ENCODE peak calls at places on chromosomes 6 and 20, in nine cellular contexts. P is ovary, F is cardiac muscle cell, O is IMR-90, C is brain microvascular endothelial cell, N is hepatocyte, G is psoas muscle, S is ascending aorta, B is BE2C. U is an unnamed sample. For H3K27me3 and H3K36me3, the result is how much of the 10 kb centered on the place peaks cover.

GRCh38 chr6:138297761-138298298 is 79.5 kb upstream of the PBOV1 start:
- DNase-seq in C (no peak), F (peak), N (no peak), S (no peak), O (no peak), B (no peak), G (no peak), P (no peak), U (no peak)

GRCh38 chr20:12409501-12409900 is 491.8 kb downstream of the BTBD3 start:
- DNase-seq in P (no peak), N (no peak), S (no peak), B (no peak), C (no peak), G (no peak), O (no peak), F (no peak), U (peak)

GRCh38 chr6:22917344-22917743 is 348.0 kb downstream of the HDGFL1 start:
- DNase-seq in F (no peak), P (no peak), N (no peak), O (peak), C (no peak), S (no peak), G (no peak), B (no peak), U (no peak)

GRCh38 chr20:62183426-62184142 is 756 bp downstream of the MTG2 start:
- DNase-seq in C (no peak), G (peak), O (no peak), N (no peak), B (no peak), P (no peak), F (peak), S (no peak), U (no peak)

GRCh38 chr6:4762294-4762693 is 13.9 kb upstream of the CDYL start:
- DNase-seq in S (no peak), G (no peak), F (no peak), O (no peak), P (no peak), B (no peak), N (no peak), C (no peak), U (no peak)

GRCh38 chr20:52379723-52380336 is 188.3 kb upstream of the ZFP64 start:
- DNase-seq in S (no peak), N (peak), F (peak), P (no peak), G (peak), O (peak), C (peak), B (peak), U (no peak)

GRCh38 chr6:70864404-70864803 is 92.5 kb downstream of the B3GAT2 start:
- DNase-seq in F (no peak), O (no peak), S (no peak), N (no peak), G (no peak), P (no peak), C (no peak), B (no peak), U (no peak)

GRCh38 chr6:93678841-93679454 is 259.6 kb upstream of the EPHA7 start:
- DNase-seq in P (no peak), F (peak), G (no peak), N (no peak), C (no peak), B (no peak), O (no peak), S (no peak), U (no peak)

GRCh38 chr20:7420345-7420744 is 519.9 kb downstream of the HAO1 start:
- DNase-seq in P (no peak), O (no peak), N (no peak), C (no peak), S (no peak), F (no peak), B (no peak), G (no peak), U (no peak)

GRCh38 chr20:57053798-57054552 is 212.5 kb downstream of the BMP7 start:
- DNase-seq in S (no peak), G (no peak), N (no peak), F (no peak), B (no peak), O (no peak), C (no peak), P (no peak), U (no peak)

GRCh38 chr6:37930288-37931075 is 111.0 kb downstream of the ZFAND3 start:
- DNase-seq in S (no peak), N (no peak), P (no peak), O (no peak), F (no peak), G (no peak), C (no peak), B (no peak), U (no peak)

GRCh38 chr6:106155219-106155830 is 69.2 kb downstream of the PRDM1 start:
- DNase-seq in S (no peak), B (no peak), O (no peak), G (no peak), F (no peak), P (no peak), N (no peak), C (no peak), U (no peak)

GRCh38 chr20:34185766-34186620 is 55.2 kb upstream of the ASIP start:
- DNase-seq in O (no peak), N (no peak), S (no peak), B (no peak), F (peak), C (no peak), P (no peak), G (no peak), U (no peak)

GRCh38 chr20:4108495-4109306 is 93.3 kb upstream of the RNF24 start:
- DNase-seq in G (peak), N (peak), P (peak), S (no peak), F (peak), C (peak), O (peak), B (peak), U (no peak)

GRCh38 chr20:35661013-35661412 is 3.7 kb downstream of the CPNE1 start:
- DNase-seq in B (no peak), P (no peak), S (no peak), N (no peak), G (no peak), C (no peak), F (no peak), O (no peak), U (no peak)

GRCh38 chr6:34025112-34025807 is 120.6 kb downstream of the GRM4 start:
- DNase-seq in F (peak), G (no peak), B (peak), P (no peak), C (no peak), S (no peak), N (no peak), O (no peak), U (no peak)
- H3K27me3 ChIP-seq in F (under half), G (under half), B (under half), P (under half), C (under half), S (under half), N (under half), O (half or more), U (under half)

GRCh38 chr6:116779569-116780164 is 14.1 kb upstream of the FAM162B start:
- DNase-seq in F (peak), C (no peak), P (no peak), B (no peak), N (peak), O (peak), S (no peak), G (no peak), U (peak)

GRCh38 chr6:116772450-116772849 is 6.9 kb upstream of the FAM162B start:
- DNase-seq in G (no peak), C (no peak), B (no peak), S (no peak), O (no peak), F (no peak), N (no peak), P (no peak), U (no peak)

DNA sequence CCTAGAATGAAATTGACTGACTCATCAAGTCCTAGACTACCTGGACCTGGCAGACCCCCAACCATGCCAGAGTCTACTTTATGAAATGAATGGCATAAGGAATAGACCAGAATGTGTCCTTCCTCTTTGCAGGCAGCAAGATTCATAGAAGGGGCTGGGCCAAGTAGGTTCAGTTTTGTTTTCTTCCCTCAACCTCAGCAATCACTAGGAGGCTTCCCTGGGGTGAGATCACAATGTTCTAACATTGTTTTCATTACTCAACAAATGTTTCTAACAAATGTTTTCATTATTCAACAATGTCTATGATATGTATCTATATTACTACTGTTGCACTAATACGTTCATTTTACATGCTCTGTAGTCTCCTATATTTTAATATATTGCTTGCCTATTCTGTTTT is 8.4 kb upstream of the FAM162B start:
- DNase-seq in F (no peak), S (no peak), P (no peak), O (no peak), N (no peak), B (no peak), G (no peak), C (peak), U (no peak)
- TF ChIP-seq CTCF in F (no peak), S (no peak), P (no peak), O (no peak), N (no peak), B (no peak), G (no peak), C (no peak), U (no peak)

DNA sequence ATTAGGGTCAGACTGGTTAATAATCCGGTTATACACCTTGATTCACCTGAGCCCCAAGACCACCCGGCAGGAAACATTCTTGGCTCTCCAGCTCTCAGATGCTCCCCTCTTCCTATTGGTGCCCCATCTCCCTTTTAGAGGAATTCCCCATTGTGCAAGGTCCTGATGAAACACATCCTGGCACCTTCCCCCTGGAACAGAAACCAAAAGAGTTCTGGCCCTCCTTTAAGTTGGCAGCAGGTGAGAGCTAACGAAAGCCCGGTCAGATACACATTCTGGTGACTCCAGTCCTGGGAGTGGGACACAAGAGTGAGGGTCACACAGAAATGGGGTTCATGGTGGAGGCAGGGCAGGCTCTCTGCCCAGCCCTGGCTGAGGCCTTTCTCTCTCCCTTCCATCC is 32.2 kb downstream of the RSPO4 start:
- DNase-seq in N (no peak), C (no peak), B (no peak), F (no peak), P (no peak), O (no peak), G (peak), S (no peak), U (no peak)
- H3K36me3 ChIP-seq in N (under half), C (under half), B (under half), F (under half), P (under half), O (under half), G (under half), S (under half), U (under half)

GRCh38 chr6:3226422-3227362 is 761 bp downstream of the TUBB2B start:
- DNase-seq in G (peak), F (no peak), N (peak), B (peak), O (no peak), P (no peak), S (no peak), C (no peak), U (no peak)
- H3K27me3 ChIP-seq in G (half or more), F (half or more), N (under half), B (under half), O (under half), P (under half), S (under half), C (under half), U (under half)

GRCh38 chr20:59992531-59992930 is 34.3 kb downstream of the CDH26 start:
- DNase-seq in P (no peak), B (no peak), O (peak), G (no peak), S (no peak), C (no peak), F (no peak), N (no peak), U (no peak)
- TF ChIP-seq CTCF in P (no peak), B (no peak), O (peak), G (no peak), S (no peak), C (no peak), F (no peak), N (no peak), U (no peak)

GRCh38 chr6:134478764-134479399 is 161.0 kb upstream of the SGK1 start:
- DNase-seq in P (no peak), G (no peak), B (no peak), O (no peak), F (no peak), S (no peak), C (no peak), N (no peak), U (no peak)

GRCh38 chr6:134481953-134482352 is 164.0 kb upstream of the SGK1 start:
- DNase-seq in B (no peak), F (no peak), C (no peak), G (no peak), P (no peak), N (no peak), S (no peak), O (no peak), U (no peak)

GRCh38 chr6:134480593-134480992 is 162.7 kb upstream of the SGK1 start:
- DNase-seq in B (no peak), S (no peak), O (peak), F (peak), P (no peak), N (no peak), C (no peak), G (peak), U (no peak)

GRCh38 chr6:134474980-134475379 is 157.1 kb upstream of the SGK1 start:
- DNase-seq in N (no peak), G (no peak), P (no peak), S (no peak), B (no peak), F (no peak), C (no peak), O (no peak), U (no peak)

DNA sequence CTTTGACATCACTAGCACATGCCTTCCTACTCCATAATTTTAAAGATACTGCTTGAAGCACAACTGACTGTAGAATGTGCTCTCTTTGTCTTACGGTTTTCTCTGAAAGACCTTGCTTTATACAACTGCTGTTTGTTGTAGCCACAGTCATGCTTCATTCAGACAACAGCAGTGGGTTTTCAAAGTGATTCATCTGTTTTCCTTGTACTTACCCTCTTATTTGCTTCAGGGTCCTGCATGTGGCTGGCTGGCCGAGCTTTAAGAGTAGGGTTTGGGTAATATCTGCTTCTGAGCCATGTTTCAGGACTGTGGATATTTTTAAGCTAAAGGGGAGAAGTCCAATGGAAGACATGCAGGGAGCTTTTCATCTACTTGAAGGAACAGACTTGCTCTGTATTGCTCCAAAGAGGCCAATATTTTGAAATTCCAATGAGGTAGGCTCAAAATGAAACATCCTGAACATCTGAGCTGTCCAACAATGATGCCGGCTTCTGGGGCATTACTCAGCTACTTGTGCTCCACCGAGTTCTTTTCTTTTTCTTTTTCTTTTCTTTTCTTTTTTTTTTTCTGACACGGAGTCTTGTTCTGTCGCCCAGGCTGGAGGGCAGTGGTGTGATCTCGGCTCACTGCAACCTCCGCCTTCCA is 160.2 kb upstream of the SGK1 start:
- DNase-seq in O (peak), P (no peak), C (peak), G (no peak), N (no peak), F (no peak), S (no peak), B (no peak), U (no peak)
- H3K36me3 ChIP-seq in O (under half), P (under half), C (under half), G (under half), N (under half), F (under half), S (under half), B (under half), U (under half)

DNA sequence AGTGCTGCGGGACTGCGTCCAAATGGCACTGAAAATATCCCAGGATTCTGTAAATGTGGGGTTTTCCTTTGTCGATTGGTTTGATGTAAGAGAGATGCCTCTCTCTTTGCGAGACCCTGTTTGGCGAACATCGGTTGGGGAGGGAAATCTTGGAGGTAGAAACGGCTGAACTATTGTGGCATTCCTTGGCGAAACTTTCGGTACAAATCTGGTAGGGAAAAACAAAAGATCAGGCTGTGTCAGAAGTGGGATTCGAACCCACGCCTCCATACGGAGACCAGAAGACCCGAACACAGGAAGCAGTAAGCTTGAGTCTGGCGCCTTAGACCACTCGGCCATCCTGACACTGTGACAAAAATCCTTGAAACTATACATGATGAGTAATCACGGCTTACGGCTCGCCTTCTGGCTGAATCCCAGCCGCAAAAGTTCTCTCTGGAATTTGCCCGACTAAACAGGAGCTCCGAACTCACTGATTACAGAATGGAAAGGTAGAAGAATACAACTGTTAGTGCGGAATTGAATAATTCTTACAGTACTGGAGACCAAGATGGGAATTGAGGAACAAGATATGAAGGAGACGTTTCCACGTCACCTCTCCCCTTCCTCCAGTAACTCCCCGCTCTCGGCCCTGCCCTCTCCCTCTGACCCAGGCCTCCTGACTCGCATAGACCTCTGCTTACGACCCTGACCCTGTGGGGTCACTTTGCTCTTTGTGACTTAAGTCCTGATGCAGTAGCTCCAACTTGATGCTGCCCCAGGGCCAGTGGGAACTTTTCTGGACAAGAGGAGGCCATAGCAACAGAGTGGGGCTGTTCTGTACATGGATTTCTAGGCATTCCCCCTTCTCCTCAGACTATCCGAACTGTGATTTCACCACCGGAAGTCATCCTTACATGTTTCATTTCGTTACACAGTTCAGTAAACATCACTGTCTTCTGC is 132.8 kb upstream of the ZNF184 start:
- DNase-seq in G (no peak), O (peak), S (no peak), N (peak), B (peak), C (peak), P (no peak), F (peak), U (peak)
- H3K27me3 ChIP-seq in G (half or more), O (under half), S (under half), N (under half), B (under half), C (under half), P (under half), F (under half), U (under half)

U was measured in kidney epithelial cell.